ENCODE peak calls at places on chromosome 2, in four cellular contexts. Y is prostate gland, M is A673, F is Karpas-422. B is an unnamed sample.

GRCh38 chr2:68975844-68976243 is 1.4 kb downstream of the GKN1 start:
- DNase-seq in Y (no peak), M (no peak), F (no peak), B (no peak)

GRCh38 chr2:232458051-232458660 is 2.2 kb downstream of the ALPI start:
- DNase-seq in Y (no peak), M (no peak), F (no peak), B (no peak)

GRCh38 chr2:18384242-18384641 is 176.2 kb downstream of the RDH14 start:
- DNase-seq in Y (no peak), M (no peak), F (no peak), B (no peak)

GRCh38 chr2:18479901-18480369 is 80.5 kb downstream of the RDH14 start:
- DNase-seq in Y (no peak), M (no peak), F (no peak), B (no peak)

GRCh38 chr2:172667926-172668325 is 67.7 kb upstream of the RAPGEF4 start:
- DNase-seq in Y (no peak), M (no peak), F (no peak), B (no peak)

GRCh38 chr2:178190938-178191910 is 3.1 kb upstream of the OSBPL6 start:
- DNase-seq in Y (no peak), M (peak; percentile 35), F (peak; percentile 71), B (peak; percentile 27)

GRCh38 chr2:202718614-202719013 is 83.8 kb downstream of the FAM117B start:
- DNase-seq in Y (no peak), M (peak; percentile 32), F (no peak), B (no peak)

GRCh38 chr2:97011977-97012569 is 25.7 kb upstream of the FAM178B start:
- DNase-seq in Y (peak; percentile 17), M (peak; percentile 75), F (peak; percentile 86), B (peak; percentile 82)

GRCh38 chr2:38293152-38293865 is 83.8 kb downstream of the ATL2 start:
- DNase-seq in Y (no peak), M (no peak), F (no peak), B (no peak)

GRCh38 chr2:77179297-77179696 is 342.9 kb downstream of the LRRTM4 start:
- DNase-seq in Y (no peak), M (no peak), F (no peak), B (no peak)

GRCh38 chr2:108607706-108608301 is 73.5 kb downstream of the LIMS1 start:
- DNase-seq in Y (peak; percentile 36), M (peak; percentile 61), F (peak; percentile 71), B (peak; percentile 63)

GRCh38 chr2:232988444-232988843 is 24.6 kb downstream of the NGEF start:
- DNase-seq in Y (no peak), M (peak; percentile 22), F (no peak), B (no peak)

GRCh38 chr2:643334-643733 is 33.9 kb downstream of the TMEM18 start:
- DNase-seq in Y (no peak), M (no peak), F (no peak), B (no peak)

GRCh38 chr2:231387904-231388724 is 7.4 kb upstream of the B3GNT7 start:
- DNase-seq in Y (no peak), M (no peak), F (no peak), B (peak; percentile 41)

GRCh38 chr2:60215295-60215990 is 338.0 kb downstream of the BCL11A start:
- DNase-seq in Y (peak; percentile 60), M (peak; percentile 4), F (no peak), B (peak; percentile 18)

GRCh38 chr2:48651127-48651526 is 33.5 kb downstream of the GTF2A1L start:
- DNase-seq in Y (no peak), M (no peak), F (no peak), B (peak; percentile 36)

GRCh38 chr2:39469807-39470206 is 32.7 kb upstream of the MAP4K3 start:
- DNase-seq in Y (no peak), M (no peak), F (peak; percentile 85), B (peak; percentile 45)

GRCh38 chr2:1584691-1585485 is 159.4 kb downstream of the PXDN start:
- DNase-seq in Y (no peak), M (no peak), F (no peak), B (no peak)

GRCh38 chr2:157194097-157194688 is 63.3 kb upstream of the GALNT5 start:
- DNase-seq in Y (peak; percentile 9), M (peak; percentile 71), F (peak; percentile 81), B (peak; percentile 79)

GRCh38 chr2:6186332-6187100 is 494.3 kb downstream of the SOX11 start:
- DNase-seq in Y (no peak), M (no peak), F (no peak), B (no peak)

GRCh38 chr2:41827354-41827971 is 220.4 kb upstream of the PKDCC start:
- DNase-seq in Y (no peak), M (no peak), F (no peak), B (no peak)

GRCh38 chr2:58054264-58054663 is 7.7 kb downstream of the VRK2 start:
- DNase-seq in Y (no peak), M (no peak), F (no peak), B (peak; percentile 53)

GRCh38 chr2:158618859-158619490 is 162.2 kb downstream of the PKP4 start:
- DNase-seq in Y (no peak), M (no peak), F (no peak), B (no peak)

GRCh38 chr2:105734762-105735538 is 9.8 kb upstream of the NCK2 start:
- DNase-seq in Y (no peak), M (no peak), F (no peak), B (peak; percentile 78)

GRCh38 chr2:51290725-51291124 is 258.8 kb upstream of the NRXN1 start:
- DNase-seq in Y (no peak), M (no peak), F (no peak), B (peak; percentile 1)

GRCh38 chr2:13113016-13113415 is 396.3 kb downstream of the TRIB2 start:
- DNase-seq in Y (no peak), M (no peak), F (no peak), B (no peak)

GRCh38 chr2:120346667-120347358 is 877 bp downstream of the INHBB start:
- DNase-seq in Y (peak; percentile 24), M (no peak), F (no peak), B (peak; percentile 66)

GRCh38 chr2:219692521-219692920 is 65.1 kb downstream of the SLC4A3 start:
- DNase-seq in Y (no peak), M (no peak), F (peak; percentile 48), B (no peak)

GRCh38 chr2:79512442-79513401 is at the start of gene CTNNA2:
- DNase-seq in Y (no peak), M (peak; percentile 77), F (peak; percentile 94), B (peak; percentile 92)

GRCh38 chr2:38439226-38439612 is 62.1 kb upstream of the ATL2 start:
- DNase-seq in Y (no peak), M (no peak), F (no peak), B (no peak)

GRCh38 chr2:137208361-137208973 is 443.1 kb downstream of the THSD7B start:
- DNase-seq in Y (no peak), M (no peak), F (no peak), B (peak; percentile 2)

GRCh38 chr2:138504546-138505239 is 3.1 kb downstream of the SPOPL start:
- DNase-seq in Y (no peak), M (no peak), F (peak; percentile 88), B (no peak)

GRCh38 chr2:239947361-239948045 is 77.6 kb downstream of the NDUFA10 start:
- DNase-seq in Y (no peak), M (no peak), F (no peak), B (no peak)
- H3K27ac ChIP-seq in Y (no peak overlapping the region), M (no peak overlapping the region), F (no peak overlapping the region), B (no peak overlapping the region)

GRCh38 chr2:174597347-174598047 is at the start of gene WIPF1:
- DNase-seq in Y (no peak), M (no peak), F (peak; percentile 77), B (peak; percentile 82)

GRCh38 chr2:174596994-174597346 is 634 bp downstream of the WIPF1 start:
- DNase-seq in Y (no peak), M (no peak), F (peak; percentile 65), B (no peak)

GRCh38 chr2:174600349-174600748 is 2.7 kb upstream of the WIPF1 start:
- DNase-seq in Y (no peak), M (no peak), F (peak; percentile 96), B (no peak)

GRCh38 chr2:174602741-174603140 is 5.1 kb upstream of the WIPF1 start:
- DNase-seq in Y (no peak), M (no peak), F (no peak), B (no peak)

GRCh38 chr2:174599310-174599941 is 1.8 kb upstream of the WIPF1 start:
- DNase-seq in Y (no peak), M (no peak), F (peak; percentile 75), B (no peak)
- H3K4me3 ChIP-seq in Y (no peak overlapping the region), M (no peak overlapping the region), F (peak overlapping the region; percentile 45), B (no peak overlapping the region)

GRCh38 chr2:152407806-152408205 is 72.8 kb downstream of the FMNL2 start:
- DNase-seq in Y (no peak), M (no peak), F (no peak), B (no peak)

GRCh38 chr2:152407204-152407721 is 72.3 kb downstream of the FMNL2 start:
- DNase-seq in Y (peak; percentile 24), M (peak; percentile 48), F (no peak), B (peak; percentile 43)

GRCh38 chr2:152411154-152411553 is 76.2 kb downstream of the FMNL2 start:
- DNase-seq in Y (no peak), M (no peak), F (no peak), B (no peak)

GRCh38 chr2:152408260-152408659 is 73.3 kb downstream of the FMNL2 start:
- DNase-seq in Y (no peak), M (no peak), F (no peak), B (no peak)

GRCh38 chr2:152409691-152410597 is 75.0 kb downstream of the FMNL2 start:
- DNase-seq in Y (no peak), M (no peak), F (no peak), B (no peak)
- H3K4me1 ChIP-seq in Y (peaks cover 3% of the 10 kb centered on the region), M (peaks cover 44% of the 10 kb centered on the region), F (peaks cover 3% of the 10 kb centered on the region), B (peaks cover 13% of the 10 kb centered on the region)

DNA sequence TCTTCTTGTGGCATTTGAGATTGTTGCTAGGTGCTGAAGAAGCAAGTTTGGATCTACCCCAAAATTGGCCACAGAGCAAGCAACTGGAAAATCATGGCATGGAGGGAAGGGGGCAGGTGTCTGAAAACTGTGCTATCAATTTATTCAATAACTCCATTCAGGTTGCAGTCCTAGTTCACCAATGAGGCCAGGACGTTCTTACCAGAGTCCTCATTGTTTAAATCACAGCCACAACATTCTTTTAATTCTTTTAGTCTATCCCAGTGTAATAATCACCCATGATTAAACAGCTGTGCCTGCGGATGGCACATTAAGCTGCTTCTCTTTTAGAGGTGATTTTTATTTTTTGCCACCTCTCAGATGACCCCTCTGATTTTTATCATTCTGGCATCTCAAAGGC is 103.5 kb downstream of the ANKRD44 start:
- DNase-seq in Y (no peak), M (no peak), F (no peak), B (no peak)
- H3K27ac ChIP-seq in Y (no peak overlapping the region), M (no peak overlapping the region), F (peak overlapping the region; percentile 51), B (no peak overlapping the region)

GRCh38 chr2:11377915-11378649 is 33.6 kb upstream of the ROCK2 start:
- DNase-seq in Y (no peak), M (no peak), F (peak; percentile 32), B (peak; percentile 68)
- H3K4me3 ChIP-seq in Y (no peak overlapping the region), M (no peak overlapping the region), F (no peak overlapping the region), B (no peak overlapping the region)

DNA sequence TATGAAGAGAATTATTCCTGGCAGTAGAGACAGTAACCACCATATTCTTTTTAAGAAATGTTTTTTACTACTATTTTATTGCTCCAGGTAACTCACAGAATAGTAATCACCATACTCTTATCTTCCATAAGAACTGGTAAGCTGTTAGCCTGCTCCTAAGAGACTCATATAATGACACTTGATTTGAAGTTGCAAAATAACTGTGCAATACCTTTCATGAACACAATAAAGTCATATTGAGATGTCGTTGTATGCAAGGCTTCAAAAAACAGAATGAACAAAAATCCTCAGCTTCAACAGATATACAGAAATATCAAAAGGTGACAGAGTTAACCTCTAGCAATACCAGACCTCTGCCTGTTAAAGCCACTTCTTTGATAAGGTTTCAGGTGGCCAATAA is 360.1 kb downstream of the NBAS start:
- DNase-seq in Y (no peak), M (no peak), F (no peak), B (no peak)
- H3K4me1 ChIP-seq in Y (no peaks in the 10 kb centered on the region), M (no peaks in the 10 kb centered on the region), F (no peaks in the 10 kb centered on the region), B (peaks cover 12% of the 10 kb centered on the region)

GRCh38 chr2:46029332-46029811 is 267.8 kb upstream of the EPAS1 start:
- DNase-seq in Y (no peak), M (no peak), F (no peak), B (no peak)
- H3K27ac ChIP-seq in Y (peak overlapping the region; percentile 40), M (no peak overlapping the region), F (no peak overlapping the region), B (no peak overlapping the region)